ENCODE peak calls at places on chromosomes 3 and 15, in five cellular contexts. Q, X, C, K and S are unnamed samples.
A peak's percentile ranks its signal among the peaks of the same experiment; 100 is the strongest.

GRCh38 chr15:92614301-92614700 is 41.3 kb downstream of the FAM174B start:
- DNase-seq in Q (no peak), X (no peak), C (no peak), K (no peak), S (no peak)

GRCh38 chr3:17755836-17756235 is 13.4 kb upstream of the TBC1D5 start:
- DNase-seq in Q (no peak), X (no peak), C (no peak), K (no peak), S (no peak)

GRCh38 chr15:51536965-51537574 is 85.5 kb downstream of the DMXL2 start:
- DNase-seq in Q (no peak), X (no peak), C (no peak), K (peak; percentile 17), S (peak; percentile 57)

GRCh38 chr3:149975919-149976318 is 5.2 kb upstream of the PFN2 start:
- DNase-seq in Q (no peak), X (no peak), C (no peak), K (no peak), S (no peak)

GRCh38 chr15:98160236-98160635 is 199.7 kb downstream of the ARRDC4 start:
- DNase-seq in Q (no peak), X (no peak), C (no peak), K (no peak), S (no peak)

GRCh38 chr15:80242132-80242769 is 9.8 kb downstream of the CTXND1 start:
- DNase-seq in Q (no peak), X (no peak), C (no peak), K (peak; percentile 38), S (peak; percentile 58)

GRCh38 chr15:74604983-74605809 is 10.4 kb upstream of the CLK3 start:
- DNase-seq in Q (no peak), X (no peak), C (no peak), K (no peak), S (no peak)

GRCh38 chr3:123444744-123445143 is 4.1 kb downstream of the ADCY5 start:
- DNase-seq in Q (no peak), X (no peak), C (no peak), K (no peak), S (no peak)

GRCh38 chr15:98916826-98917225 is 90.8 kb downstream of the PGPEP1L start:
- DNase-seq in Q (no peak), X (no peak), C (no peak), K (no peak), S (no peak)

GRCh38 chr3:99825239-99825638 is 7.6 kb downstream of the CMSS1 start:
- DNase-seq in Q (no peak), X (no peak), C (no peak), K (no peak), S (no peak)

GRCh38 chr15:72994778-72995177 is 57.5 kb upstream of the NEO1 start:
- DNase-seq in Q (no peak), X (peak; percentile 50), C (no peak), K (no peak), S (peak; percentile 18)

GRCh38 chr3:71658131-71658530 is 67.1 kb downstream of the EIF4E3 start:
- DNase-seq in Q (no peak), X (peak; percentile 80), C (peak; percentile 74), K (peak; percentile 51), S (peak; percentile 24)

GRCh38 chr15:100234158-100235029 is 107.4 kb downstream of the ADAMTS17 start:
- DNase-seq in Q (no peak), X (peak; percentile 73), C (peak; percentile 33), K (no peak), S (peak; percentile 95)

GRCh38 chr3:179706233-179706632 is 53.4 kb downstream of the USP13 start:
- DNase-seq in Q (no peak), X (peak; percentile 61), C (no peak), K (no peak), S (no peak)

GRCh38 chr15:66433726-66434125 is 47.0 kb downstream of the MAP2K1 start:
- DNase-seq in Q (no peak), X (no peak), C (no peak), K (no peak), S (peak; percentile 22)

GRCh38 chr15:95972136-95972553 is 358.4 kb upstream of the NR2F2 start:
- DNase-seq in Q (no peak), X (no peak), C (peak; percentile 59), K (peak; percentile 49), S (peak; percentile 88)

GRCh38 chr15:34335176-34335575 is 2.4 kb downstream of the SLC12A6 start:
- DNase-seq in Q (no peak), X (no peak), C (no peak), K (no peak), S (peak; percentile 35)

GRCh38 chr15:25176991-25177954 is 222.5 kb downstream of the SNRPN start:
- DNase-seq in Q (no peak), X (peak; percentile 28), C (peak; percentile 7), K (peak; percentile 2), S (no peak)

GRCh38 chr15:90895571-90896117 is 7.5 kb upstream of the MAN2A2 start:
- DNase-seq in Q (no peak), X (no peak), C (no peak), K (no peak), S (no peak)

GRCh38 chr3:189167027-189167766 is 4.6 kb upstream of the TPRG1 start:
- DNase-seq in Q (no peak), X (no peak), C (no peak), K (peak; percentile 68), S (no peak)

GRCh38 chr3:38226273-38226672 is 39.3 kb upstream of the SLC22A13 start:
- DNase-seq in Q (no peak), X (no peak), C (no peak), K (no peak), S (peak; percentile 74)

GRCh38 chr3:194322701-194323174 is 28.4 kb downstream of the CPN2 start:
- DNase-seq in Q (no peak), X (peak; percentile 80), C (no peak), K (peak; percentile 78), S (peak; percentile 62)

GRCh38 chr3:155861476-155862183 is 7.4 kb upstream of the SLC33A1 start:
- DNase-seq in Q (no peak), X (no peak), C (no peak), K (no peak), S (no peak)

GRCh38 chr3:61682671-61683408 is 121.5 kb downstream of the PTPRG start:
- DNase-seq in Q (no peak), X (no peak), C (no peak), K (peak; percentile 24), S (no peak)

GRCh38 chr3:196868297-196868661 is 559 bp downstream of the SENP5 start:
- DNase-seq in Q (no peak), X (no peak), C (no peak), K (peak; percentile 63), S (peak; percentile 41)

GRCh38 chr3:169665264-169666078 is 2.0 kb upstream of the MECOM start:
- DNase-seq in Q (no peak), X (no peak), C (no peak), K (no peak), S (no peak)

GRCh38 chr3:169666501-169667379 is 3.2 kb upstream of the MECOM start:
- DNase-seq in Q (no peak), X (no peak), C (no peak), K (no peak), S (no peak)

GRCh38 chr3:169667380-169667671 is 3.8 kb upstream of the MECOM start:
- DNase-seq in Q (no peak), X (no peak), C (no peak), K (no peak), S (no peak)

GRCh38 chr3:169667710-169668080 is 4.2 kb upstream of the MECOM start:
- DNase-seq in Q (no peak), X (no peak), C (no peak), K (no peak), S (no peak)

DNA sequence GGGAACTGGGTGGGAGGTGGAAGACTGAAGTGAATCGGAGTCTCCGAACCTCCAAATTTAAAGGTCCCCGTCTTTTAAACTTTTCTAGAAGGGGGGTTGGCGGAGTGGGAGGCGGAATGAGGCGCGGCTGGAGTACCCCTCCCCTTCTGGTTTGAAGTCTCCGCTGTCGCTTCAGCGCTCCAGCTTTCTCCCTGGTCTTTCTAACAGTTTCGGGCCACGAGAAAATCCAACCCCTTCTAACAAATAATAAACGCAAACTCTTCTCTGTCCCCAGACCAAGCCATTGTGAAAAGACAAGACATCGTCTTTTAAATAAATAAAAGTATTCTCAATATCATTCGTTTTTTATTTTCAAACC is 2.5 kb upstream of the MECOM start:
- DNase-seq in Q (no peak), X (no peak), C (no peak), K (no peak), S (no peak)
- H3K4me3 ChIP-seq in Q (no peak overlapping the region), X (no peak overlapping the region), C (no peak overlapping the region), K (no peak overlapping the region), S (no peak overlapping the region)

GRCh38 chr15:70035051-70035718 is 62.5 kb downstream of the TLE3 start:
- DNase-seq in Q (no peak), X (no peak), C (no peak), K (no peak), S (no peak)
- H3K4me3 ChIP-seq in Q (no peak overlapping the region), X (no peak overlapping the region), C (no peak overlapping the region), K (no peak overlapping the region), S (no peak overlapping the region)

GRCh38 chr15:60004019-60004845 is at the start of gene FOXB1:
- DNase-seq in Q (no peak), X (no peak), C (no peak), K (peak; percentile 35), S (no peak)

GRCh38 chr15:60004846-60005351 is 788 bp downstream of the FOXB1 start:
- DNase-seq in Q (no peak), X (no peak), C (no peak), K (no peak), S (no peak)

GRCh38 chr15:60001642-60002527 is 2.2 kb upstream of the FOXB1 start:
- DNase-seq in Q (no peak), X (no peak), C (no peak), K (no peak), S (no peak)

GRCh38 chr15:60002528-60003218 is 1.4 kb upstream of the FOXB1 start:
- DNase-seq in Q (no peak), X (no peak), C (no peak), K (no peak), S (no peak)

GRCh38 chr15:60003243-60004018 is 680 bp upstream of the FOXB1 start:
- DNase-seq in Q (no peak), X (no peak), C (no peak), K (no peak), S (no peak)
- H3K4me3 ChIP-seq in Q (peak overlapping the region; percentile 58), X (peak overlapping the region; percentile 66), C (no peak overlapping the region), K (no peak overlapping the region), S (no peak overlapping the region)

DNA sequence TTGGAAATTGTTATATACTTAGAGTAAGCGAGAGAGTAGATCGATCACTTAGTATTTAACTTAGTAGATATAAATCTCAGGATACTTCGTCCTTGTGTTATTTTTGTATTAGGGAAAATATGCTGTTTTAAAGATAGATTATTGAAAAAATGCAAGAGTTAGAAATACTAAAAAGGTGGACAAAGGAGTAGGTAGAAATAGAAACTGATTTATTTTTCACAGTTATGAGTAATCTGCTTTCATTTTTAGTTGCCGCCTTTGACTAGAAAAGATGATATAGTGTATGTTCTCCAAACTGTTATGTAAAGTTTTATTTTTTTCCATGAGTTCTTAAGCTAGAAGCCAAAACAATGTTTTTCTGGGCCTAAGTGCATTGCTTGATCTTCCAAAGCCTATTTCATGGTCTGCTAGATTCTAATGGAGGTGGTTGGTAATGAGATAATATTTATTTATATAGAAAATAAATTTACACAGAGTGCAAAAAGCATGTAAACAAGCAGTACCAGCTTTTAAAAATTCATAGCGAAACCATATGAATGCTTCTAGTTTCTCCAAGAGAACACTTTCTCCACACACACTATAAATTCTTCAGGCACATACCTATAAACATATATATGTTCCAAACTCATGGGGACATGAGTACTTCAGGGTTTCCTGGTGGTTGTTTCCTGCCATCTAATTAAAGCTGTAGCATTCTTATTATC is 61.1 kb downstream of the DIPK2A start:
- DNase-seq in Q (no peak), X (no peak), C (no peak), K (no peak), S (no peak)
- H3K4me3 ChIP-seq in Q (no peak overlapping the region), X (no peak overlapping the region), C (no peak overlapping the region), K (no peak overlapping the region), S (no peak overlapping the region)